ENCODE peak calls at places on chromosomes 16 and 17, in eight cellular contexts. V, G, F, Z, C, U, B and D are unnamed samples.

GRCh38 chr17:164536-165235 is 16.8 kb downstream of the DOC2B start:
- DNase-seq in V (peak), G (no peak), F (peak), Z (no peak), C (peak), U (peak), B (peak), D (no peak)

GRCh38 chr17:56185905-56186783 is 32.9 kb downstream of the ANKFN1 start:
- DNase-seq in V (peak), G (peak), F (no peak), Z (no peak), C (no peak), U (peak), B (no peak), D (peak)

GRCh38 chr16:51048544-51048943 is 102.5 kb downstream of the SALL1 start:
- DNase-seq in V (peak), G (no peak), F (peak), Z (no peak), C (no peak), U (peak), B (no peak), D (no peak)

GRCh38 chr17:2055494-2056220 is 754 bp downstream of the HIC1 start:
- DNase-seq in V (no peak), G (no peak), F (no peak), Z (no peak), C (no peak), U (no peak), B (peak), D (no peak)

GRCh38 chr17:55294042-55294751 is 29.4 kb downstream of the HLF start:
- DNase-seq in V (no peak), G (no peak), F (no peak), Z (no peak), C (no peak), U (no peak), B (no peak), D (no peak)

GRCh38 chr16:85649978-85650863 is 37.1 kb downstream of the GSE1 start:
- DNase-seq in V (no peak), G (no peak), F (no peak), Z (no peak), C (no peak), U (no peak), B (no peak), D (no peak)

GRCh38 chr17:75036643-75037268 is 10.0 kb downstream of the ATP5PD start:
- DNase-seq in V (peak), G (peak), F (peak), Z (peak), C (peak), U (peak), B (peak), D (no peak)

GRCh38 chr17:64022631-64023063 is 2.2 kb upstream of the ICAM2 start:
- DNase-seq in V (no peak), G (no peak), F (no peak), Z (no peak), C (no peak), U (no peak), B (no peak), D (no peak)

GRCh38 chr17:49925916-49926315 is 43.1 kb upstream of the DLX4 start:
- DNase-seq in V (no peak), G (no peak), F (no peak), Z (no peak), C (no peak), U (no peak), B (no peak), D (no peak)

GRCh38 chr16:77555781-77556180 is 120.9 kb upstream of the ADAMTS18 start:
- DNase-seq in V (no peak), G (no peak), F (no peak), Z (no peak), C (no peak), U (no peak), B (no peak), D (peak)

GRCh38 chr16:80231118-80231515 is 309.7 kb upstream of the DYNLRB2 start:
- DNase-seq in V (peak), G (no peak), F (no peak), Z (no peak), C (no peak), U (no peak), B (no peak), D (peak)

GRCh38 chr17:4862720-4863119 is 29.6 kb downstream of the MINK1 start:
- DNase-seq in V (no peak), G (no peak), F (no peak), Z (no peak), C (no peak), U (no peak), B (no peak), D (no peak)

GRCh38 chr16:8963825-8964441 is at the start of gene USP7:
- DNase-seq in V (peak), G (peak), F (peak), Z (peak), C (peak), U (peak), B (peak), D (peak)

GRCh38 chr17:73510981-73511442 is 133.2 kb downstream of the SDK2 start:
- DNase-seq in V (no peak), G (no peak), F (no peak), Z (no peak), C (no peak), U (no peak), B (no peak), D (no peak)

GRCh38 chr16:11833951-11834695 is 17.2 kb downstream of the RSL1D1 start:
- DNase-seq in V (peak), G (peak), F (peak), Z (no peak), C (no peak), U (no peak), B (no peak), D (no peak)